ENCODE peak calls at places on chromosome 11, in eight cellular contexts. G is OCI-LY7, F is GM23248, B is neural progenitor cell, O is HCT116, P is GM23338, L is hepatocyte, C is MM.1S. U is an unnamed sample.

GRCh38 chr11:62435741-62436485 is 17.1 kb downstream of the SCGB1A1 start:
- DNase-seq in G (no peak), F (no peak), B (no peak), O (no peak), P (no peak), L (no peak), C (peak), U (no peak)

GRCh38 chr11:44651535-44652130 is 75.1 kb upstream of the TSPAN18 start:
- DNase-seq in G (peak), F (no peak), B (no peak), O (no peak), P (no peak), L (no peak), C (no peak), U (no peak)

GRCh38 chr11:34627197-34627596 is 6.3 kb downstream of the EHF start:
- DNase-seq in G (no peak), F (no peak), B (no peak), O (no peak), P (no peak), L (no peak), C (no peak), U (no peak)

GRCh38 chr11:34358258-34358665 is 452 bp upstream of the ABTB2 start:
- DNase-seq in G (no peak), F (peak), B (peak), O (peak), P (peak), L (peak), C (no peak), U (no peak)

GRCh38 chr11:119342023-119342300 is 1.3 kb upstream of the C1QTNF5 start:
- DNase-seq in G (no peak), F (no peak), B (no peak), O (no peak), P (no peak), L (no peak), C (no peak), U (no peak)

GRCh38 chr11:78203184-78203583 is 14.5 kb downstream of the USP35 start:
- DNase-seq in G (no peak), F (no peak), B (no peak), O (no peak), P (no peak), L (no peak), C (no peak), U (no peak)

GRCh38 chr11:29734287-29734686 is 282.5 kb downstream of the KCNA4 start:
- DNase-seq in G (no peak), F (peak), B (no peak), O (no peak), P (no peak), L (no peak), C (no peak), U (no peak)

GRCh38 chr11:87284306-87284705 is 246.6 kb downstream of the TMEM135 start:
- DNase-seq in G (no peak), F (no peak), B (no peak), O (no peak), P (no peak), L (no peak), C (no peak), U (no peak)

GRCh38 chr11:9850224-9850895 is 186.5 kb downstream of the SWAP70 start:
- DNase-seq in G (no peak), F (peak), B (no peak), O (no peak), P (no peak), L (no peak), C (no peak), U (no peak)

GRCh38 chr11:102244681-102245409 is 72.4 kb upstream of the BIRC3 start:
- DNase-seq in G (no peak), F (peak), B (no peak), O (peak), P (no peak), L (no peak), C (no peak), U (no peak)

GRCh38 chr11:32706985-32707736 is 87.3 kb downstream of the CCDC73 start:
- DNase-seq in G (no peak), F (peak), B (no peak), O (peak), P (no peak), L (peak), C (peak), U (no peak)

GRCh38 chr11:120344302-120345004 is 8.2 kb downstream of the ARHGEF12 start:
- DNase-seq in G (peak), F (peak), B (no peak), O (peak), P (no peak), L (no peak), C (peak), U (no peak)

GRCh38 chr11:79896258-79896657 is 455.4 kb upstream of the TENM4 start:
- DNase-seq in G (no peak), F (no peak), B (no peak), O (no peak), P (no peak), L (no peak), C (no peak), U (no peak)

GRCh38 chr11:79894111-79894510 is 453.3 kb upstream of the TENM4 start:
- DNase-seq in G (no peak), F (no peak), B (peak), O (no peak), P (no peak), L (no peak), C (no peak), U (no peak)
- TF ChIP-seq EZH2phosphoT487 in G (no peak), F (no peak), B (no peak), O (no peak), P (no peak), L (no peak), C (no peak), U (no peak)

GRCh38 chr11:67439321-67440228 is 2.1 kb upstream of the PTPRCAP start:
- DNase-seq in G (no peak), F (peak), B (no peak), O (no peak), P (peak), L (no peak), C (no peak), U (no peak)
- TF ChIP-seq EZH2phosphoT487 in G (no peak), F (no peak), B (no peak), O (no peak), P (no peak), L (no peak), C (no peak), U (no peak)

DNA sequence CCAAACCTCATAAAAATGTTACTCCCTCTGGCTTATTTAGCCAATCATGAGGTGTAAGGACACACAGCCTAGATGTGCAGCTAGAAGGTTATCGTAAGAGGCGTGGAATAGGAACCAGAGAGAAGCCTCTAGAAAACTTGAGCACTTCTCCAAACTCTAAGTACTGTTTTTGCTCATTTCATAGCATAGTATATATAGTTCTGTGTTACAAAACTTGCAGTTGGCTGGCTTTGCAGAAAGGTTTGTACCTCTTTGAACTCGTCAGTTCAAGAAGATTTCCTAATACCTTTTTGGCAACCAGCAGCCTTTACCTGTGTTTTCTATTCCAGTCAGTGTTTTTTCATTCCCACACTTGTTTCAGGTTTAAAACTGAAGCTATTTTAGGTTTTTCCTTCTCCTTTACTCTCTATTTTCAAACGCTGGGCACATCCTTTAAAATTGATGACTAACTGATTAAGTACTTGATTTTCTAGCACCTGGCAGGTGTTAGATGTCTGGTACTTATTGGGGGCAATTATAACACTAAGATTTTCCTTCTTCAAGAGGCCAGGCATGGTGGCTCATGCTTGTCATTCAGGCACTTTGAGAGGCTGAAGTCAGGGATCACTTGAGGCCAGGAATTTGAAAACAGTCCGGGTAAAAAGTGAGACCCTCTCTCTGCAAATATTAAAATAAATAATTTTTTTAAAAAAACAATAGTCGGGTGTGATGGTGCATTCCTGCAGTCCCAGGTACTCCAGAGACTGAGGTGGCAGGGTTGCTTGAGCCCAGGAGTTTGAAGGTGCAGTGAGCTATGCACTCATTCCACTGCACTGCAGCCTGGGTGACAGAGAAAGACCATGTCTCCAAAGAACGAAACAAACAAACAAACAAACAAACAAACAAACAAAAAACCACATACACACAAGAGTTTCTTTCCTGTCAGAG is 125.2 kb downstream of the LRRC4C start:
- DNase-seq in G (no peak), F (no peak), B (no peak), O (no peak), P (no peak), L (no peak), C (no peak), U (no peak)
- TF ChIP-seq EZH2phosphoT487 in G (no peak), F (no peak), B (no peak), O (no peak), P (no peak), L (no peak), C (no peak), U (no peak)

DNA sequence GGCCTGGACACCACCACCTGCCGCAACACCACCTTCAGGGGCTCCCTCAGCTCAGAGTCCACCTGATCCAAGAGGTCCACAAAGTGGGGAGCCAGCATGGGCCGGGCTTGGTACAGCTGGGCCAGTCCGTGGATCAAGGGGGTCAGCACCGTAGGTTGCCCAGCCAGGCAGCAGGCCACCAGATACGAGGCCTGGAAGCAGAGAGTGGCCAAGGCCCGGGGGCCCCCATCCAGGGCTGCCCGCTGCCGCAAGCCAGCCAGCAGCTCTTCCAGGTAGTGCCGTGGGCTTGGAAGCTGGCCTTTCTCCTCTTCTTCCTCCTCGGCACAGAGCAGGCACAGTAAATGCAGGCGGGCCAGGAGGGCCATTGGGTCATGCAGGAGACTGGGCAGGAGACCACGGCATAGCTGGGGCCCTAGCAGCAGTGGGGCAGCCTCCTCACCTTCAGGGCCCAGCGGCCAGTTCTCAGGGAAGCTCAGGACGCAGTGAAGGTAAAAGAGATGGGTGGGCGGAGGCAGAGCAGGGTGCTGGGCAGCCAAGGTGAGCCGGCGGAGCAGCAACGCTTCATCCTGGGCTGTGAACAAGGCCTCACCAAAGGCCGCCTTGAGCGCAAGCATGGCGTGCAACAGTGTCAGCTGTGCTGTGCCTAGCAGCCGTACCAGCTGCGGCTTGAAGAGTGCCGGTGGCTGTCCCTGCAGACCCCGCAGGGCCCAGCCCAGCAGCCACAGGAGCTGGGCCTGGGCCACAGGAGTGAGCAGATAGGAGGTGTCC is 1.7 kb downstream of the AP5B1 start:
- DNase-seq in G (no peak), F (no peak), B (no peak), O (no peak), P (no peak), L (peak), C (no peak), U (peak)
- TF ChIP-seq EZH2phosphoT487 in G (no peak), F (no peak), B (no peak), O (no peak), P (no peak), L (no peak), C (no peak), U (no peak)

U was measured in SK-N-SH.